ENCODE peak calls at places on chromosomes 1 and 21, in seven cellular contexts. One of them, this sample, is unnamed.

GRCh38 chr1:19735419-19736127 is 64.1 kb downstream of the TMCO4 start:
- DNase-seq in kidney: peak; percentile 74
- DNase-seq in stomach: no peak
- DNase-seq in HepG2: no peak
- DNase-seq in fibroblast of lung: peak; percentile 98
- DNase-seq in upper lobe of right lung: peak; percentile 16
- DNase-seq in lower lobe of right lung: no peak
- DNase-seq in this sample: no peak

GRCh38 chr1:43938892-43939587 is 5.4 kb downstream of the ARTN start:
- DNase-seq in kidney: no peak
- DNase-seq in stomach: no peak
- DNase-seq in HepG2: no peak
- DNase-seq in fibroblast of lung: no peak
- DNase-seq in upper lobe of right lung: no peak
- DNase-seq in lower lobe of right lung: no peak
- DNase-seq in this sample: no peak

GRCh38 chr21:33731447-33731846 is 89.1 kb downstream of the ITSN1 start:
- DNase-seq in kidney: no peak
- DNase-seq in stomach: no peak
- DNase-seq in HepG2: no peak
- DNase-seq in fibroblast of lung: no peak
- DNase-seq in upper lobe of right lung: no peak
- DNase-seq in lower lobe of right lung: no peak
- DNase-seq in this sample: no peak

GRCh38 chr1:247387500-247387899 is 28.5 kb upstream of the NLRP3 start:
- DNase-seq in kidney: no peak
- DNase-seq in stomach: no peak
- DNase-seq in HepG2: no peak
- DNase-seq in fibroblast of lung: no peak
- DNase-seq in upper lobe of right lung: no peak
- DNase-seq in lower lobe of right lung: no peak
- DNase-seq in this sample: no peak

GRCh38 chr1:178283409-178283808 is 189.5 kb downstream of the RASAL2 start:
- DNase-seq in kidney: no peak
- DNase-seq in stomach: no peak
- DNase-seq in HepG2: no peak
- DNase-seq in fibroblast of lung: peak; percentile 28
- DNase-seq in upper lobe of right lung: peak; percentile 65
- DNase-seq in lower lobe of right lung: peak; percentile 59
- DNase-seq in this sample: no peak

GRCh38 chr1:207848234-207848633 is 62.7 kb downstream of the CD34 start:
- DNase-seq in kidney: no peak
- DNase-seq in stomach: peak; percentile 73
- DNase-seq in HepG2: peak; percentile 76
- DNase-seq in fibroblast of lung: peak; percentile 44
- DNase-seq in upper lobe of right lung: peak; percentile 88
- DNase-seq in lower lobe of right lung: peak; percentile 92
- DNase-seq in this sample: no peak

GRCh38 chr1:228289239-228289849 is 81.5 kb downstream of the OBSCN start:
- DNase-seq in kidney: peak; percentile 55
- DNase-seq in stomach: no peak
- DNase-seq in HepG2: no peak
- DNase-seq in fibroblast of lung: no peak
- DNase-seq in upper lobe of right lung: peak; percentile 51
- DNase-seq in lower lobe of right lung: peak; percentile 34
- DNase-seq in this sample: no peak

GRCh38 chr21:46622226-46622625 is 13.2 kb upstream of the PRMT2 start:
- DNase-seq in kidney: no peak
- DNase-seq in stomach: no peak
- DNase-seq in HepG2: peak; percentile 94
- DNase-seq in fibroblast of lung: no peak
- DNase-seq in upper lobe of right lung: peak; percentile 65
- DNase-seq in lower lobe of right lung: peak; percentile 70
- DNase-seq in this sample: no peak

GRCh38 chr1:68104155-68104554 is 53.7 kb upstream of the DIRAS3 start:
- DNase-seq in kidney: no peak
- DNase-seq in stomach: no peak
- DNase-seq in HepG2: no peak
- DNase-seq in fibroblast of lung: peak; percentile 71
- DNase-seq in upper lobe of right lung: no peak
- DNase-seq in lower lobe of right lung: no peak
- DNase-seq in this sample: no peak

DNA sequence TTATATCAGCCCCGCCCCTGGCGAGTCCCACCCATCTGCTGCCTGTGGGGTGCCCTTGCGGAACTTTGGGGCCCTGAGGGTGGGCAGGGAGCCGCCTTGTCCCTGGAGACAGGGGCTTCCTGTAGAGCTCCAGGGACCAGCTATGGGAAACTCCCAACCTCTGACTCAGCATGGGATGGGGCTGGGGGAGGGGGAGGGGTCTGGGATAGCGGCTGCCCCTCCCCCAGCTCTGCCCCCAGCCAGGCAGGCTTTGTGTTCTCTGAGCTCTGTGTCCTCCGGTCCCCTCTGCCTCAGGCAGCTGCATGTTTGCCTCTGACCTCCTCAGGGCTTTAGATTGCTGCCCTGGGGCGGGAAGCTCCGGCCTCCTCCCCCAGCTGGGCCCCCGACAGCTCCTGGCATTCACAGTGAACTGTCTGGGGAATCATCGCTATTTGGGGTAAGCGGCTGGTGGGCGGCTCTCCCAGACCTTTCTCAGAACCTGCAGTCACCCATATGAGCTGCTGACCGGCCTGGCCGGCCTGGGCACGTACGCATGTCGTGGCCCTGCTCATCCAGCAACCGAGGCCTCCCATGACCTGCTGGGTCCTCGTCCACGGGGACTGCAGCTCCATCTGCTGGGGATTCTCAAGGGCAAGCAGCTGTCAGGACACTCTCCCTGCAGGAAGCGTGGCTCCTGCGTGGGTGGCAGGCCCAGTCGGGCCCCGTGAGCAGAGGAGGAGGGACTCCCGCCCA is 17.1 kb downstream of the ARHGEF16 start:
- DNase-seq in kidney: peak; percentile 85
- DNase-seq in stomach: no peak
- DNase-seq in HepG2: peak; percentile 89
- DNase-seq in fibroblast of lung: peak; percentile 57
- DNase-seq in upper lobe of right lung: no peak
- DNase-seq in lower lobe of right lung: peak; percentile 47
- DNase-seq in this sample: no peak
- TF ChIP-seq CTCF in kidney: peak; percentile 42
- TF ChIP-seq CTCF in stomach: no peak
- TF ChIP-seq CTCF in HepG2: peak; percentile 96
- TF ChIP-seq CTCF in fibroblast of lung: peak; percentile 28
- TF ChIP-seq CTCF in upper lobe of right lung: peak; percentile 16
- TF ChIP-seq CTCF in lower lobe of right lung: peak; percentile 29
- TF ChIP-seq CTCF in this sample: peak; percentile 80

DNA sequence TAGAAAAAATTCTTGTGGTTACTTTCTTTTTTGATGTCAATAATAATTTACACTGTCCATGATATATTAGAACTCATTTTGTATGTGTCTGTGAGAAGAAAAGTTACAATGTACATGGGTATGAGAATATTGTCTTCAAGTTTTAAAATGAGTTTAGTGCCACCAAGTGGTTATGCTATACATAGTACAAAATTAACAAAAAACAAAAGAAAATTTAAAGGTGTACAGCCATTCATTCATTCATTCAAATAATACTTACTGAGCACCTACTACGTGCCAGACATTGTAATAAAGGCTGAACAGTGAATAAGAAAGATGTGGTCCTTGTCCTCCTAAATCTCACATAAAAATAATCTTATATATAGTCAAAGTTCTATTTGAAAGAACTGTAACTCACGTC is 27.7 kb downstream of the UCHL5 start:
- DNase-seq in kidney: no peak
- DNase-seq in stomach: no peak
- DNase-seq in HepG2: no peak
- DNase-seq in fibroblast of lung: peak; percentile 53
- DNase-seq in upper lobe of right lung: no peak
- DNase-seq in lower lobe of right lung: no peak
- DNase-seq in this sample: no peak
- TF ChIP-seq CTCF in kidney: no peak
- TF ChIP-seq CTCF in stomach: no peak
- TF ChIP-seq CTCF in HepG2: peak; percentile 36
- TF ChIP-seq CTCF in fibroblast of lung: no peak
- TF ChIP-seq CTCF in upper lobe of right lung: peak; percentile 18
- TF ChIP-seq CTCF in lower lobe of right lung: no peak
- TF ChIP-seq CTCF in this sample: peak; percentile 80

DNA sequence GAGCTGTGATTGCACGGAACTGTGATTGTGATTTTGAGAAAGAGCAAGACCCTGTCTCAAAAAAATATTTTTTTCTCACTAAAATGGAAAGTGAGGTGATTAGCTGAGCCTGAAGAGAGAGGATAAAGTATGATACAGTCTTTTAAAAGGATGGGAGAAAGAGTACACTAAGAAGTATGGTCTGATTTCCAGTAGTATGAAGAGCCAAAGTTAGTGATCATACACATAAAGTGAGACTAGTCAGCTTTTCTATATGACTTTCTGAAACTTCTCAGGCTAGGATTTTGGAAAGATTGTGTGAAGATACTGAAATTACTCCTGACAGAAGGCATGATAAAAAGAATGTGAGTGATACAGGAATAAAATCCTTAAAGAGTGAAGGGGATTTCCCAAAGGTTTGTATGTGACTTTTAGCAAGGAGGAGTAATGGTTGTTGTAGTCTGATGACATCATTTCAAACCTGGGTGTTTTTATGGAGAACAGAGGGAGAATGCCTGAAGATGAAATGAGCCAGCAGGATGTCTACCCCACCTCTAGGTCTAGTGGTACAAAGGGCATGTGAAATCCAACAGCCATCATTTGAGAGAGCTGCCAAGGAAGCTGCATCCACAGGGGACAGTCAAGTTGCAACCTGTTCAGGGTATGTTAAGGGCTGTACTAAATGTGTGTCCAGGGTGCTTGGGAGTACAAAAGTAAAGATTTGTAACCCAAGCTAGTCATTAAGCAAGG is 157.7 kb downstream of the PIK3R3 start:
- DNase-seq in kidney: no peak
- DNase-seq in stomach: no peak
- DNase-seq in HepG2: peak; percentile 43
- DNase-seq in fibroblast of lung: no peak
- DNase-seq in upper lobe of right lung: no peak
- DNase-seq in lower lobe of right lung: no peak
- DNase-seq in this sample: no peak
- TF ChIP-seq CTCF in kidney: no peak
- TF ChIP-seq CTCF in stomach: no peak
- TF ChIP-seq CTCF in HepG2: no peak
- TF ChIP-seq CTCF in fibroblast of lung: no peak
- TF ChIP-seq CTCF in upper lobe of right lung: no peak
- TF ChIP-seq CTCF in lower lobe of right lung: no peak
- TF ChIP-seq CTCF in this sample: no peak

GRCh38 chr1:39129514-39129913 is 75.0 kb upstream of the MACF1 start:
- DNase-seq in kidney: no peak
- DNase-seq in stomach: no peak
- DNase-seq in HepG2: no peak
- DNase-seq in fibroblast of lung: peak; percentile 52
- DNase-seq in upper lobe of right lung: no peak
- DNase-seq in lower lobe of right lung: no peak
- DNase-seq in this sample: no peak
- TF ChIP-seq CTCF in kidney: no peak
- TF ChIP-seq CTCF in stomach: no peak
- TF ChIP-seq CTCF in HepG2: peak; percentile 20
- TF ChIP-seq CTCF in fibroblast of lung: peak; percentile 32
- TF ChIP-seq CTCF in upper lobe of right lung: peak; percentile 16
- TF ChIP-seq CTCF in lower lobe of right lung: peak; percentile 17
- TF ChIP-seq CTCF in this sample: peak; percentile 75

DNA sequence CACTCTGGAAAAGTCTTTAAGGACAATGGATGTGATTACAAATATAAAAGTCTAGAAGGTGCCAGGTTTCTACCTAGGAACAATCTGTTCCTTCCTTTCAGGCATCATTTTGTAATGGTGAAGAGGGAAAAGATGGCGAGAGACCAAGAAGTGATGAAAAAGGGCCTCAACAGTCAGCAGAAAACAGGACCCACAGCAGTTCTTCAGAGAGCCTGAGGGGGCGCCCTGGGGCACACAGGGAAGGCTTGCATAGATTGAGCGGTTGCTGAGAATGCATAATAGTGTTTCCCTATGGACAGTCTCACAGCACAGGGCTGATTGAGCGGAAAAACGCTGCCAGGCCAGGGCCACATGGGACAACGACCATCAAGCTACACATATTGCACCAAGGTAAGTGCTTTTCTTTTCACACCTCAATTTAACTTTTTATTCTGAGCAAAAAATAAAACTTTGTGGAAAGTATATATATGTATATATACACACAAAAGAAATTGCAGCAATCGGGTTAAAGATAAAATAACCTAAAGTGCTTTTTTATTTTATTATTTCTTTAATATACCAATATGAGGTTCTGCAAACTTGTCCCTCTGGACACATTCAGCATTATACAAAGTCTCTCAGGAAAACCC is 3.1 kb upstream of the YRDC start:
- DNase-seq in kidney: no peak
- DNase-seq in stomach: peak; percentile 67
- DNase-seq in HepG2: peak; percentile 78
- DNase-seq in fibroblast of lung: peak; percentile 85
- DNase-seq in upper lobe of right lung: peak; percentile 82
- DNase-seq in lower lobe of right lung: peak; percentile 80
- DNase-seq in this sample: no peak
- TF ChIP-seq CTCF in kidney: peak; percentile 63
- TF ChIP-seq CTCF in stomach: peak; percentile 47
- TF ChIP-seq CTCF in HepG2: peak; percentile 65
- TF ChIP-seq CTCF in fibroblast of lung: peak; percentile 81
- TF ChIP-seq CTCF in upper lobe of right lung: peak; percentile 82
- TF ChIP-seq CTCF in lower lobe of right lung: peak; percentile 85
- TF ChIP-seq CTCF in this sample: peak; percentile 85

GRCh38 chr1:38736399-38736798 is 123.2 kb downstream of the RRAGC start:
- DNase-seq in kidney: no peak
- DNase-seq in stomach: no peak
- DNase-seq in HepG2: peak; percentile 29
- DNase-seq in fibroblast of lung: no peak
- DNase-seq in upper lobe of right lung: no peak
- DNase-seq in lower lobe of right lung: no peak
- DNase-seq in this sample: no peak
- TF ChIP-seq CTCF in kidney: no peak
- TF ChIP-seq CTCF in stomach: no peak
- TF ChIP-seq CTCF in HepG2: no peak
- TF ChIP-seq CTCF in fibroblast of lung: no peak
- TF ChIP-seq CTCF in upper lobe of right lung: no peak
- TF ChIP-seq CTCF in lower lobe of right lung: no peak
- TF ChIP-seq CTCF in this sample: no peak

GRCh38 chr1:90614872-90615271 is 102.2 kb downstream of the BARHL2 start:
- DNase-seq in kidney: no peak
- DNase-seq in stomach: no peak
- DNase-seq in HepG2: no peak
- DNase-seq in fibroblast of lung: no peak
- DNase-seq in upper lobe of right lung: no peak
- DNase-seq in lower lobe of right lung: no peak
- DNase-seq in this sample: no peak
- TF ChIP-seq CTCF in kidney: no peak
- TF ChIP-seq CTCF in stomach: no peak
- TF ChIP-seq CTCF in HepG2: peak; percentile 9
- TF ChIP-seq CTCF in fibroblast of lung: no peak
- TF ChIP-seq CTCF in upper lobe of right lung: peak; percentile 13
- TF ChIP-seq CTCF in lower lobe of right lung: peak; percentile 7
- TF ChIP-seq CTCF in this sample: peak; percentile 64

This sample was measured in chondrocyte.